ENCODE peak calls at places on chromosomes 1 and 21, in five cellular contexts. B is hippocampal formation; K is stimulated activated CD4-positive, alpha-beta T cell treated with anti-CD3 and anti-CD28 coated beads, Interleukin-1b, Interleukin-23, amount 100 ng/mL, for 4 hours; O is left ventricle myocardium inferior; Y is astrocyte of the cerebellum. S is an unnamed sample.

GRCh38 chr21:42513985-42514882 is 582 bp downstream of the SLC37A1 start:
- DNase-seq in B (no peak), K (peak; percentile 51), O (peak; percentile 58), Y (no peak), S (peak; percentile 10)

GRCh38 chr1:155698382-155699038 is 9.6 kb downstream of the DAP3 start:
- DNase-seq in B (no peak), K (no peak), O (no peak), Y (peak; percentile 28), S (no peak)

GRCh38 chr1:155219592-155220031 is 11.1 kb downstream of the MTX1 start:
- DNase-seq in B (peak; percentile 32), K (no peak), O (no peak), Y (no peak), S (no peak)

GRCh38 chr1:88763649-88764406 is 79.8 kb downstream of the PKN2 start:
- DNase-seq in B (no peak), K (no peak), O (no peak), Y (no peak), S (peak; percentile 22)

GRCh38 chr1:47681735-47682134 is 243.9 kb downstream of the FOXD2 start:
- DNase-seq in B (no peak), K (no peak), O (no peak), Y (no peak), S (no peak)

GRCh38 chr21:36966846-36967657 is 583 bp upstream of the HLCS start:
- DNase-seq in B (peak; percentile 13), K (no peak), O (no peak), Y (no peak), S (no peak)

GRCh38 chr1:41878495-41878894 is 40.2 kb downstream of the HIVEP3 start:
- DNase-seq in B (no peak), K (no peak), O (no peak), Y (no peak), S (no peak)

GRCh38 chr1:222941425-222941824 is 126.6 kb downstream of the DISP1 start:
- DNase-seq in B (no peak), K (no peak), O (no peak), Y (no peak), S (no peak)

GRCh38 chr1:228162286-228163003 is 3.2 kb upstream of the IBA57 start:
- DNase-seq in B (no peak), K (no peak), O (peak; percentile 56), Y (no peak), S (no peak)

GRCh38 chr1:15007842-15008241 is 145.7 kb upstream of the TMEM51 start:
- DNase-seq in B (no peak), K (no peak), O (no peak), Y (no peak), S (no peak)

GRCh38 chr1:224450164-224450955 is 15.8 kb upstream of the WDR26 start:
- DNase-seq in B (no peak), K (no peak), O (no peak), Y (no peak), S (no peak)

S was measured in RCC 7860.